ENCODE peak calls at places on chromosomes 7 and 10, in four cellular contexts. D is heart left ventricle, J is heart right ventricle, Y is right cardiac atrium. B is an unnamed sample.

GRCh38 chr7:43679210-43680068 is 49.9 kb downstream of the COA1 start:
- DNase-seq in J (no peak), Y (no peak), D (no peak), B (no peak)

GRCh38 chr7:37028909-37029440 is 304.7 kb upstream of the AOAH start:
- DNase-seq in J (no peak), D (no peak), Y (no peak), B (no peak)

GRCh38 chr10:73774637-73775036 is 7.2 kb upstream of the CHCHD1 start:
- DNase-seq in J (no peak), Y (no peak), D (no peak), B (peak)

GRCh38 chr7:43431020-43431595 is 151.8 kb upstream of the STK17A start:
- DNase-seq in D (no peak), J (no peak), Y (no peak), B (no peak)

GRCh38 chr7:74097937-74098614 is 14.5 kb downstream of the LIMK1 start:
- DNase-seq in D (no peak), Y (no peak), J (no peak), B (peak)

GRCh38 chr7:98930921-98931320 is 52.6 kb downstream of the TRRAP start:
- DNase-seq in Y (no peak), J (no peak), D (no peak), B (peak)

GRCh38 chr10:70364772-70365091 is 17.7 kb downstream of the LRRC20 start:
- DNase-seq in Y (no peak), J (no peak), D (no peak), B (no peak)

GRCh38 chr10:4316166-4316810 is 509.7 kb upstream of the AKR1E2 start:
- DNase-seq in Y (peak), J (peak), D (peak), B (no peak)

GRCh38 chr10:103668351-103669242 is 175.1 kb downstream of the NEURL1 start:
- DNase-seq in Y (peak), D (peak), J (peak), B (no peak)

GRCh38 chr10:122878799-122879338 is 512 bp downstream of the FAM24B start:
- DNase-seq in Y (no peak), J (no peak), D (no peak), B (peak)

GRCh38 chr7:20229652-20230500 is 12.7 kb upstream of the MACC1 start:
- DNase-seq in D (no peak), J (no peak), Y (no peak), B (peak)

GRCh38 chr10:69335063-69335587 is 56.8 kb downstream of the HK1 start:
- DNase-seq in Y (peak), D (peak), J (peak), B (no peak)
- H3K4me3 ChIP-seq in Y (no peak), D (peak), J (no peak), B (no peak)

GRCh38 chr10:133278577-133279265 is 2.1 kb upstream of the ADAM8 start:
- DNase-seq in J (peak), Y (no peak), D (peak), B (peak)

GRCh38 chr10:133276435-133277201 is at the start of gene ADAM8:
- DNase-seq in Y (no peak), J (no peak), D (no peak), B (no peak)

GRCh38 chr10:133277277-133277992 is 767 bp upstream of the ADAM8 start:
- DNase-seq in Y (peak), D (no peak), J (no peak), B (no peak)

GRCh38 chr10:133279266-133279960 is 2.7 kb upstream of the ADAM8 start:
- DNase-seq in J (no peak), D (no peak), Y (no peak), B (no peak)

GRCh38 chr10:133277993-133278576 is 1.4 kb upstream of the ADAM8 start:
- DNase-seq in D (no peak), Y (peak), J (no peak), B (no peak)
- H3K4me3 ChIP-seq in D (no peak), Y (no peak), J (no peak), B (no peak)

GRCh38 chr7:81846398-81846797 is 76.6 kb upstream of the HGF start:
- DNase-seq in Y (no peak), J (peak), D (peak), B (peak)
- H3K4me3 ChIP-seq in Y (peak), J (no peak), D (no peak), B (no peak)

DNA sequence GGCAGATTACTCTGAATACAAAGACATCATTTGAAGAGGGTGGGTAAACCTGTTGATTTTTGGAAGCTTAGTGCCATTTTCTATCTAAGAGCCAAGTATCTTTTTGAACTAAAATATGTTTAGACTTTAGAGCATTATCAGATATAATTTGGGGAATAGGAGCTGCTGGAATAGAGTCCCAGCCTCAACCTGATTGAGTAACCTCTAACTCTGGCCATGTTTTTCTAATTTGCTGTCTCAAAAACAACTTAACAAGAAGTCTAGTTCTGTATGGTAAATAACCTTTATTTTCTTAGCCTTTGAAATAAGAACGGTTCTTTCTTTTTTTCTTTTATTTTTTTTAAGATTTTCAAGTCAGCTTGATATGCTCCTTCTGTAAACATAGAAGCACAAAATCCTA is 224.5 kb downstream of the DYNC1I1 start:
- DNase-seq in J (no peak), Y (no peak), D (no peak), B (no peak)
- H3K4me3 ChIP-seq in J (no peak), Y (no peak), D (no peak), B (no peak)

DNA sequence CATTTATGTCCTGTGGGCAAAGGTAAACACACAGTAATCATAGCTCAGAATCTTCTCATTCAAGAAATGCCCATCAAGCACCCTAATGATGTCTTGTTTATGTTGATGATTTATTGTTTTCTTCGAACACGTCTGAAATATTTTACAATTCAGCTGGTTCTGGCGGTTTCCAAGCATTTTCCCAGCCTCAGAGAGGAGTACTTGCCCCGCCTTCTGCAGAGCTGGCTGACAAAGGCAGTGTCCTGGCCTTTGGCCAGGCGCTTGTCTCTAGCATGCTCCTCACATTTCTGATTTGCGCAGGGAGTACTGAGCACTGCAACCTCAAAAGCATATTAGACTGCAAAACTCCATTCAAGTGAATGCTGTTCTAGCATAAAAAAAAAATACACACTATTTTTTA is 314.2 kb upstream of the GNAI1 start:
- DNase-seq in J (peak), Y (peak), D (peak), B (peak)
- H3K4me3 ChIP-seq in J (no peak), Y (no peak), D (no peak), B (no peak)

GRCh38 chr10:127832456-127832855 is 60.3 kb downstream of the CLRN3 start:
- DNase-seq in J (no peak), D (no peak), Y (no peak), B (no peak)
- H3K4me3 ChIP-seq in J (no peak), D (no peak), Y (no peak), B (no peak)

B was measured in bronchial epithelial cell.